ENCODE peak calls at places on chromosomes 12 and 14, in five cellular contexts. V is lower lobe of right lung; I is cardiac fibroblast; K is CD4-positive, alpha-beta T cell; H is astrocyte of the spinal cord. R is an unnamed sample.

GRCh38 chr12:43107401-43107800 is 444.6 kb downstream of the ADAMTS20 start:
- DNase-seq in V (no peak), I (no peak), K (no peak), H (no peak), R (no peak)

GRCh38 chr12:1093166-1093751 is 102.2 kb downstream of the ERC1 start:
- DNase-seq in V (no peak), I (peak), K (peak), H (peak), R (peak)

GRCh38 chr14:24312736-24313507 is 1.6 kb downstream of the LTB4R start:
- DNase-seq in V (peak), I (peak), K (no peak), H (no peak), R (no peak)

GRCh38 chr14:92632546-92633273 is 115.7 kb downstream of the LGMN start:
- DNase-seq in V (no peak), I (no peak), K (no peak), H (no peak), R (no peak)

GRCh38 chr12:67320614-67321305 is 51.6 kb downstream of the CAND1 start:
- DNase-seq in V (no peak), I (peak), K (no peak), H (peak), R (no peak)

GRCh38 chr14:69481815-69482568 is 2.5 kb upstream of the PLEKHD1 start:
- DNase-seq in V (no peak), I (no peak), K (no peak), H (no peak), R (peak)

GRCh38 chr12:59643576-59643975 is 47.7 kb downstream of the SLC16A7 start:
- DNase-seq in V (no peak), I (no peak), K (no peak), H (no peak), R (no peak)

GRCh38 chr12:34598352-34598827 is 576.1 kb downstream of the ALG10 start:
- DNase-seq in V (no peak), I (no peak), K (no peak), H (no peak), R (no peak)

GRCh38 chr12:116861331-116861730 is 19.9 kb downstream of the HRK start:
- DNase-seq in V (no peak), I (peak), K (no peak), H (peak), R (peak)

GRCh38 chr12:97308576-97309198 is 153.9 kb upstream of the RMST start:
- DNase-seq in V (no peak), I (peak), K (no peak), H (peak), R (peak)

GRCh38 chr14:76985540-76986260 is 42.8 kb downstream of the IRF2BPL start:
- DNase-seq in V (no peak), I (no peak), K (no peak), H (peak), R (no peak)

GRCh38 chr14:77151245-77151644 is 9.7 kb upstream of the ZDHHC22 start:
- DNase-seq in V (no peak), I (peak), K (no peak), H (no peak), R (no peak)

GRCh38 chr14:63692309-63693020 is 35.4 kb downstream of the SGPP1 start:
- DNase-seq in V (no peak), I (peak), K (no peak), H (no peak), R (no peak)

GRCh38 chr14:91292476-91292875 is 48.0 kb upstream of the GPR68 start:
- DNase-seq in V (peak), I (no peak), K (no peak), H (no peak), R (no peak)

GRCh38 chr12:51202650-51203198 is 15.1 kb downstream of the POU6F1 start:
- DNase-seq in V (no peak), I (no peak), K (no peak), H (no peak), R (no peak)

GRCh38 chr14:23174266-23174665 is 9.2 kb downstream of the SLC7A8 start:
- DNase-seq in V (no peak), I (peak), K (no peak), H (no peak), R (no peak)

GRCh38 chr12:132315507-132315906 is 13.9 kb downstream of the GALNT9 start:
- DNase-seq in V (peak), I (no peak), K (no peak), H (no peak), R (no peak)

GRCh38 chr12:121227294-121227693 is 17.4 kb downstream of the P2RX4 start:
- DNase-seq in V (peak), I (no peak), K (no peak), H (no peak), R (peak)

GRCh38 chr12:6767592-6768384 is 1.6 kb downstream of the PTMS start:
- DNase-seq in V (no peak), I (peak), K (no peak), H (no peak), R (no peak)

GRCh38 chr14:75196064-75196463 is 19.7 kb upstream of the TMED10 start:
- DNase-seq in V (no peak), I (no peak), K (no peak), H (no peak), R (no peak)
- TF ChIP-seq CTCF in V (no peak), I (no peak), K (no peak), H (no peak), R (no peak)

GRCh38 chr12:111268738-111269572 is 99.9 kb downstream of the PHETA1 start:
- DNase-seq in V (no peak), I (peak), K (no peak), H (no peak), R (peak)
- TF ChIP-seq CTCF in V (peak), I (peak), K (peak), H (peak), R (no peak)

GRCh38 chr14:32711103-32711680 is 227.5 kb upstream of the NPAS3 start:
- DNase-seq in V (no peak), I (peak), K (no peak), H (peak), R (peak)
- TF ChIP-seq CTCF in V (peak), I (peak), K (no peak), H (peak), R (peak)

GRCh38 chr12:108967869-108968540 is 52.9 kb downstream of the SVOP start:
- DNase-seq in V (no peak), I (peak), K (no peak), H (no peak), R (peak)
- TF ChIP-seq CTCF in V (peak), I (no peak), K (peak), H (peak), R (peak)